ENCODE peak calls at places on chromosomes 13 and 19, in four cellular contexts. One of them, this sample, is unnamed.

GRCh38 chr13:50291611-50292010 is 276.4 kb downstream of the KCNRG start:
- DNase-seq in HepG2: no peak
- DNase-seq in SK-N-SH: no peak
- DNase-seq in GM12878: no peak
- DNase-seq in this sample: no peak

GRCh38 chr19:47005873-47006272 is 13.8 kb upstream of the NPAS1 start:
- DNase-seq in SK-N-SH: peak
- DNase-seq in HepG2: peak
- DNase-seq in GM12878: no peak
- DNase-seq in this sample: peak

GRCh38 chr19:51830263-51830662 is 35.3 kb downstream of the FPR3 start:
- DNase-seq in SK-N-SH: no peak
- DNase-seq in GM12878: no peak
- DNase-seq in HepG2: no peak
- DNase-seq in this sample: no peak

GRCh38 chr13:59086147-59086546 is 1077.6 kb downstream of the DIAPH3 start:
- DNase-seq in GM12878: no peak
- DNase-seq in HepG2: no peak
- DNase-seq in SK-N-SH: no peak
- DNase-seq in this sample: no peak

GRCh38 chr13:60112771-60113170 is 51.0 kb downstream of the DIAPH3 start:
- DNase-seq in SK-N-SH: no peak
- DNase-seq in HepG2: no peak
- DNase-seq in GM12878: no peak
- DNase-seq in this sample: no peak

GRCh38 chr19:35879770-35880317 is 11.5 kb downstream of the APLP1 start:
- DNase-seq in GM12878: no peak
- DNase-seq in SK-N-SH: peak
- DNase-seq in HepG2: peak
- DNase-seq in this sample: peak

GRCh38 chr19:50652722-50653121 is 3.5 kb downstream of the C19orf81 start:
- DNase-seq in HepG2: no peak
- DNase-seq in SK-N-SH: no peak
- DNase-seq in GM12878: no peak
- DNase-seq in this sample: no peak

GRCh38 chr19:38655148-38655824 is 7.8 kb downstream of the ACTN4 start:
- DNase-seq in HepG2: no peak
- DNase-seq in GM12878: no peak
- DNase-seq in SK-N-SH: no peak
- DNase-seq in this sample: no peak

GRCh38 chr19:13748169-13748884 is 16.0 kb upstream of the MRI1 start:
- DNase-seq in HepG2: no peak
- DNase-seq in GM12878: no peak
- DNase-seq in SK-N-SH: peak
- DNase-seq in this sample: no peak

GRCh38 chr19:51509823-51510660 is 8.4 kb upstream of the SIGLEC12 start:
- DNase-seq in GM12878: no peak
- DNase-seq in HepG2: no peak
- DNase-seq in SK-N-SH: no peak
- DNase-seq in this sample: peak

GRCh38 chr19:51366999-51367564 is 894 bp upstream of the ETFB start:
- DNase-seq in HepG2: no peak
- DNase-seq in GM12878: no peak
- DNase-seq in SK-N-SH: peak
- DNase-seq in this sample: no peak

GRCh38 chr13:20911037-20911436 is 8.5 kb upstream of the XPO4 start:
- DNase-seq in GM12878: no peak
- DNase-seq in HepG2: no peak
- DNase-seq in SK-N-SH: no peak
- DNase-seq in this sample: no peak

GRCh38 chr19:42316223-42317211 is 3.4 kb downstream of the TMEM145 start:
- DNase-seq in GM12878: peak
- DNase-seq in SK-N-SH: peak
- DNase-seq in HepG2: peak
- DNase-seq in this sample: peak

GRCh38 chr13:71459708-71460107 is 407.3 kb downstream of the DACH1 start:
- DNase-seq in SK-N-SH: no peak
- DNase-seq in GM12878: no peak
- DNase-seq in HepG2: no peak
- DNase-seq in this sample: no peak

GRCh38 chr19:41302624-41303351 is 7.2 kb upstream of the CCDC97 start:
- DNase-seq in HepG2: no peak
- DNase-seq in GM12878: peak
- DNase-seq in SK-N-SH: no peak
- DNase-seq in this sample: no peak

GRCh38 chr13:25422153-25422552 is 50.4 kb downstream of the ATP8A2 start:
- DNase-seq in HepG2: no peak
- DNase-seq in GM12878: no peak
- DNase-seq in SK-N-SH: no peak
- DNase-seq in this sample: no peak

GRCh38 chr19:7349961-7350711 is 1.4 kb downstream of the ARHGEF18 start:
- DNase-seq in GM12878: no peak
- DNase-seq in SK-N-SH: no peak
- DNase-seq in HepG2: no peak
- DNase-seq in this sample: no peak

GRCh38 chr13:37715606-37716015 is 117.0 kb upstream of the POSTN start:
- DNase-seq in HepG2: no peak
- DNase-seq in SK-N-SH: no peak
- DNase-seq in GM12878: no peak
- DNase-seq in this sample: no peak

GRCh38 chr19:49884109-49884508 is 6.6 kb downstream of the TBC1D17 start:
- DNase-seq in HepG2: no peak
- DNase-seq in SK-N-SH: no peak
- DNase-seq in GM12878: no peak
- DNase-seq in this sample: no peak

GRCh38 chr19:47231215-47232054 is 436 bp upstream of the BBC3 start:
- DNase-seq in SK-N-SH: peak
- DNase-seq in GM12878: peak
- DNase-seq in HepG2: peak
- DNase-seq in this sample: peak

GRCh38 chr19:2338751-2339643 is 10.5 kb downstream of the SPPL2B start:
- DNase-seq in SK-N-SH: no peak
- DNase-seq in GM12878: no peak
- DNase-seq in HepG2: no peak
- DNase-seq in this sample: no peak

GRCh38 chr19:9075064-9075964 is 11.5 kb upstream of the OR1M1 start:
- DNase-seq in GM12878: no peak
- DNase-seq in SK-N-SH: peak
- DNase-seq in HepG2: peak
- DNase-seq in this sample: peak

GRCh38 chr13:111508902-111509509 is 188.6 kb downstream of the TEX29 start:
- DNase-seq in SK-N-SH: no peak
- DNase-seq in HepG2: no peak
- DNase-seq in GM12878: no peak
- DNase-seq in this sample: peak

GRCh38 chr19:49403404-49404187 is 15.5 kb downstream of the KASH5 start:
- DNase-seq in SK-N-SH: peak
- DNase-seq in GM12878: no peak
- DNase-seq in HepG2: no peak
- DNase-seq in this sample: peak

GRCh38 chr13:50189450-50189849 is 174.2 kb downstream of the KCNRG start:
- DNase-seq in GM12878: no peak
- DNase-seq in HepG2: no peak
- DNase-seq in SK-N-SH: no peak
- DNase-seq in this sample: peak

GRCh38 chr13:67204731-67205130 is 25.4 kb downstream of the PCDH9 start:
- DNase-seq in GM12878: no peak
- DNase-seq in HepG2: no peak
- DNase-seq in SK-N-SH: no peak
- DNase-seq in this sample: no peak

GRCh38 chr19:2815923-2816322 is 3.7 kb upstream of the ZNF554 start:
- DNase-seq in HepG2: no peak
- DNase-seq in SK-N-SH: peak
- DNase-seq in GM12878: no peak
- DNase-seq in this sample: no peak

GRCh38 chr19:7852851-7853759 is 21.1 kb downstream of the PRR36 start:
- DNase-seq in HepG2: peak
- DNase-seq in SK-N-SH: peak
- DNase-seq in GM12878: no peak
- DNase-seq in this sample: peak

GRCh38 chr13:28744091-28744536 is 25.3 kb upstream of the SLC46A3 start:
- DNase-seq in SK-N-SH: no peak
- DNase-seq in GM12878: no peak
- DNase-seq in HepG2: no peak
- DNase-seq in this sample: peak

GRCh38 chr13:104461049-104461448 is 1394.8 kb upstream of the SLC10A2 start:
- DNase-seq in HepG2: no peak
- DNase-seq in SK-N-SH: no peak
- DNase-seq in GM12878: no peak
- DNase-seq in this sample: no peak

GRCh38 chr13:24362435-24362951 is 53.1 kb downstream of the C1QTNF9 start:
- DNase-seq in GM12878: no peak
- DNase-seq in SK-N-SH: no peak
- DNase-seq in HepG2: no peak
- DNase-seq in this sample: no peak

GRCh38 chr13:113739527-113740285 is 19.3 kb upstream of the TMEM255B start:
- DNase-seq in GM12878: no peak
- DNase-seq in HepG2: no peak
- DNase-seq in SK-N-SH: no peak
- DNase-seq in this sample: no peak

GRCh38 chr13:113740286-113740556 is 18.8 kb upstream of the TMEM255B start:
- DNase-seq in HepG2: no peak
- DNase-seq in SK-N-SH: no peak
- DNase-seq in GM12878: no peak
- DNase-seq in this sample: no peak

GRCh38 chr13:113741101-113741731 is 17.8 kb upstream of the TMEM255B start:
- DNase-seq in HepG2: no peak
- DNase-seq in GM12878: no peak
- DNase-seq in SK-N-SH: no peak
- DNase-seq in this sample: no peak

GRCh38 chr13:113742000-113742441 is 17.0 kb upstream of the TMEM255B start:
- DNase-seq in SK-N-SH: peak
- DNase-seq in HepG2: peak
- DNase-seq in GM12878: no peak
- DNase-seq in this sample: peak

DNA sequence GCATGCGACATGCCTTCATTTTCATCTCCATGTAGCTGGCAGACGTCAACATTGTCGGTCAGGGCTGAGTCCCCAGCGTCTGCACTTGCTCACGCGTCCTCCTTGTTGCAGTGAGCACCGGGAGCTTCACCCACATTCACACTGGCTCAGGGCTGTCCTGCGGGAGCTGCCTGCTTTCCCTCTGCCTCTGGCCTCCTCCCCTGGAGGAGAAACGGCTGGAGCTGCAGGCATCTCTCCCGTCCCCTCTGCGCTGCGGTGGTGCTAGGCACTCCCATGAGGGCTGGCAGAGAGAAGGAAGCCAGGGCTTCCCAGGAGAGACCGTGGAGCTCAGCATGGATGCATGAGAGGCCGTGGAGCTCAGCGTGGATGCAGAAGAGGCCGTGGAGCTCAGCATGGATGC is 18.4 kb upstream of the TMEM255B start:
- DNase-seq in SK-N-SH: no peak
- DNase-seq in GM12878: no peak
- DNase-seq in HepG2: no peak
- DNase-seq in this sample: no peak
- TF ChIP-seq NFIC in SK-N-SH: no peak
- TF ChIP-seq NFIC in GM12878: no peak
- TF ChIP-seq NFIC in HepG2: no peak
- TF ChIP-seq NFIC in this sample: no peak

GRCh38 chr19:44435441-44435840 is 12.8 kb downstream of the ZNF229 start:
- DNase-seq in HepG2: no peak
- DNase-seq in SK-N-SH: no peak
- DNase-seq in GM12878: no peak
- DNase-seq in this sample: no peak

DNA sequence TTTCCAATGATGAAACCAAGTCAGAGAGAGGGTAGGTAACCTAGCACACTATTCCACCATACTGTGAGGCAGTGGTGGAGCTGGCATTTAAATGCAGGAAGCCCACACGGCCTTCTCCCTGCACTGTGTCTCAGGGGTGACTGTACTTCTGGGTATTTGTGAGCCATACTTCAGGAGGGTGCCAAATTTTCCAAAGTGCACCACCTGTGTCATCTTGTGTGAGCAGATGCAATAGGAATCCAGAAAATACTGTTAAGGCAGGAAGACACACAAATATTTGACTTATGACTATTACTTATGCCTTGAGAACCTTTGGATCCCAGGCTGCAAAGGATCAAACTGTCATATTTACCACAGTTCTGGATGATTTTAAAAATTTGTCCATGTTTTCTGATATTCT is 17.3 kb downstream of the ZNF229 start:
- DNase-seq in HepG2: no peak
- DNase-seq in GM12878: no peak
- DNase-seq in SK-N-SH: no peak
- DNase-seq in this sample: no peak
- TF ChIP-seq NFIC in HepG2: no peak
- TF ChIP-seq NFIC in GM12878: no peak
- TF ChIP-seq NFIC in SK-N-SH: no peak
- TF ChIP-seq NFIC in this sample: no peak

GRCh38 chr13:110010433-110011135 is 224.2 kb upstream of the IRS2 start:
- DNase-seq in GM12878: no peak
- DNase-seq in SK-N-SH: no peak
- DNase-seq in HepG2: no peak
- DNase-seq in this sample: no peak
- TF ChIP-seq NFIC in GM12878: no peak
- TF ChIP-seq NFIC in SK-N-SH: no peak
- TF ChIP-seq NFIC in HepG2: no peak
- TF ChIP-seq NFIC in this sample: no peak

GRCh38 chr13:98214707-98215106 is 37.6 kb upstream of the RNF113B start:
- DNase-seq in SK-N-SH: no peak
- DNase-seq in GM12878: no peak
- DNase-seq in HepG2: no peak
- DNase-seq in this sample: no peak
- TF ChIP-seq NFIC in SK-N-SH: no peak
- TF ChIP-seq NFIC in GM12878: no peak
- TF ChIP-seq NFIC in HepG2: no peak
- TF ChIP-seq NFIC in this sample: no peak

DNA sequence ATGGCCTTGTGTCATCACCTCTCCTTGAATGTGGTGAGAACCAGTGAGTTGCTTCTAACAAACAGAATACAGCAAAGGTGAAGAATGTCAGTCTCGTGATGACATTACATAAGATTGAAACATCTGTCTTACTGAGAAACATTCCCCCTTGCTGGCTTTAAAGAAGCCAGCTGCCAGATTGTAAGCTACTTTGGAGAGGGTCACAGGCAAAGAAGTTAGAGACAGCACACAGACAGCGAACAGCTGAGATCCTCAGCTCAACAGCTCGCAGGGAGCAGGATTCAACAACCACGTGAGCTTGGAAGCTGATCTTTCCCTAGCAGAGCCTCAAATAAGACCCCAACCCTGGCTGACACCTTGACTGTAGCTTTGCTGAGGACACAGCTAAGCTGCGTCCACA is 367.9 kb downstream of the LIG4 start:
- DNase-seq in GM12878: no peak
- DNase-seq in SK-N-SH: no peak
- DNase-seq in HepG2: no peak
- DNase-seq in this sample: no peak
- TF ChIP-seq NFIC in GM12878: no peak
- TF ChIP-seq NFIC in SK-N-SH: no peak
- TF ChIP-seq NFIC in HepG2: no peak
- TF ChIP-seq NFIC in this sample: no peak

GRCh38 chr13:41614671-41615519 is 157.5 kb downstream of the RGCC start:
- DNase-seq in GM12878: no peak
- DNase-seq in SK-N-SH: no peak
- DNase-seq in HepG2: no peak
- DNase-seq in this sample: no peak
- TF ChIP-seq NFIC in GM12878: no peak
- TF ChIP-seq NFIC in SK-N-SH: no peak
- TF ChIP-seq NFIC in HepG2: no peak
- TF ChIP-seq NFIC in this sample: no peak